ENCODE peak calls at places on chromosome 21, in seven cellular contexts. R is DMS153; I is left ventricle myocardium inferior; T is sigmoid colon; C is activated CD4-positive, alpha-beta T cell treated with anti-CD3 and anti-CD28 coated beads, Interleukin-2, amount 50 U/mL, for 1 hour; K is GM12865; Z is stimulated activated CD8-positive, alpha-beta memory T cell treated with anti-CD3 and anti-CD28 coated beads, Interleukin-4, amount 100 ng/mL, for 48 hours. D is an unnamed sample.

GRCh38 chr21:28252923-28253322 is 739.8 kb downstream of the LTN1 start:
- DNase-seq in R (no peak), I (no peak), T (no peak), C (no peak), K (no peak), Z (no peak), D (no peak)

GRCh38 chr21:41620982-41621381 is 113.0 kb upstream of the TMPRSS2 start:
- DNase-seq in R (no peak), I (no peak), T (no peak), C (no peak), K (no peak), Z (no peak), D (no peak)

GRCh38 chr21:16004121-16004520 is 274.3 kb downstream of the USP25 start:
- DNase-seq in R (no peak), I (no peak), T (no peak), C (no peak), K (no peak), Z (no peak), D (no peak)

GRCh38 chr21:16193758-16194606 is 464.2 kb downstream of the USP25 start:
- DNase-seq in R (no peak), I (peak; percentile 58), T (peak; percentile 80), C (no peak), K (peak; percentile 2), Z (no peak), D (no peak)

GRCh38 chr21:42164064-42164789 is 54.7 kb upstream of the ABCG1 start:
- DNase-seq in R (peak; percentile 31), I (peak; percentile 61), T (peak; percentile 79), C (peak; percentile 58), K (peak; percentile 73), Z (peak; percentile 72), D (peak; percentile 44)

GRCh38 chr21:46081862-46082637 is 15.9 kb upstream of the COL6A2 start:
- DNase-seq in R (no peak), I (no peak), T (peak; percentile 53), C (no peak), K (no peak), Z (no peak), D (no peak)

GRCh38 chr21:46214478-46215340 is 13.9 kb downstream of the LSS start:
- DNase-seq in R (no peak), I (no peak), T (peak; percentile 57), C (no peak), K (no peak), Z (no peak), D (no peak)

GRCh38 chr21:38351961-38352521 is 95.2 kb downstream of the KCNJ15 start:
- DNase-seq in R (peak; percentile 70), I (no peak), T (no peak), C (no peak), K (no peak), Z (no peak), D (no peak)

GRCh38 chr21:38806153-38806941 is 618 bp downstream of the ETS2 start:
- DNase-seq in R (no peak), I (peak; percentile 53), T (peak; percentile 78), C (peak; percentile 25), K (peak; percentile 26), Z (peak; percentile 55), D (peak; percentile 36)

GRCh38 chr21:45411810-45412206 is 6.8 kb downstream of the COL18A1 start:
- DNase-seq in R (no peak), I (no peak), T (peak; percentile 56), C (no peak), K (no peak), Z (no peak), D (no peak)

GRCh38 chr21:17931080-17931479 is 111.9 kb upstream of the C21orf91 start:
- DNase-seq in R (no peak), I (no peak), T (no peak), C (no peak), K (peak; percentile 22), Z (no peak), D (no peak)

GRCh38 chr21:39472211-39472610 is 20.4 kb downstream of the SH3BGR start:
- DNase-seq in R (no peak), I (no peak), T (no peak), C (no peak), K (no peak), Z (no peak), D (no peak)

GRCh38 chr21:34996304-34997081 is 52.6 kb downstream of the RUNX1 start:
- DNase-seq in R (no peak), I (no peak), T (peak; percentile 85), C (no peak), K (no peak), Z (no peak), D (no peak)

GRCh38 chr21:15141236-15141970 is 76.6 kb upstream of the NRIP1 start:
- DNase-seq in R (peak; percentile 3), I (no peak), T (no peak), C (no peak), K (no peak), Z (no peak), D (no peak)

GRCh38 chr21:32410291-32410690 is 2.2 kb upstream of the EVA1C start:
- DNase-seq in R (no peak), I (no peak), T (no peak), C (no peak), K (no peak), Z (no peak), D (no peak)

GRCh38 chr21:16279658-16280581 is 550.1 kb downstream of the USP25 start:
- DNase-seq in R (no peak), I (peak; percentile 27), T (peak; percentile 75), C (no peak), K (no peak), Z (no peak), D (no peak)

GRCh38 chr21:30126575-30126974 is 40.0 kb downstream of the CLDN17 start:
- DNase-seq in R (no peak), I (no peak), T (no peak), C (no peak), K (no peak), Z (no peak), D (no peak)

GRCh38 chr21:19123053-19123452 is 719.5 kb upstream of the TMPRSS15 start:
- DNase-seq in R (no peak), I (no peak), T (no peak), C (no peak), K (no peak), Z (no peak), D (no peak)

GRCh38 chr21:14527690-14528652 is 18.1 kb downstream of the SAMSN1 start:
- DNase-seq in R (no peak), I (no peak), T (no peak), C (no peak), K (no peak), Z (no peak), D (no peak)

GRCh38 chr21:33427051-33427450 is 23.8 kb downstream of the IFNGR2 start:
- DNase-seq in R (no peak), I (no peak), T (no peak), C (no peak), K (no peak), Z (no peak), D (no peak)

GRCh38 chr21:36994501-36995189 is 11.9 kb upstream of the RIPPLY3 start:
- DNase-seq in R (no peak), I (no peak), T (no peak), C (no peak), K (no peak), Z (peak; percentile 58), D (peak; percentile 40)

GRCh38 chr21:33760641-33761103 is 118.4 kb downstream of the ITSN1 start:
- DNase-seq in R (no peak), I (no peak), T (no peak), C (no peak), K (no peak), Z (no peak), D (no peak)

GRCh38 chr21:35508389-35508888 is 459.3 kb upstream of the RUNX1 start:
- DNase-seq in R (no peak), I (peak; percentile 60), T (peak; percentile 79), C (no peak), K (peak; percentile 7), Z (no peak), D (no peak)

GRCh38 chr21:31218830-31219608 is 125.0 kb downstream of the TIAM1 start:
- DNase-seq in R (no peak), I (peak; percentile 50), T (no peak), C (no peak), K (no peak), Z (no peak), D (peak; percentile 33)

GRCh38 chr21:42532466-42533181 is 19.0 kb downstream of the SLC37A1 start:
- DNase-seq in R (peak; percentile 88), I (peak; percentile 41), T (peak; percentile 87), C (no peak), K (no peak), Z (no peak), D (no peak)

GRCh38 chr21:19684328-19684727 is 1280.7 kb upstream of the TMPRSS15 start:
- DNase-seq in R (no peak), I (no peak), T (no peak), C (no peak), K (no peak), Z (no peak), D (no peak)

GRCh38 chr21:45582128-45582527 is 39.9 kb upstream of the SLC19A1 start:
- DNase-seq in R (no peak), I (no peak), T (no peak), C (no peak), K (no peak), Z (no peak), D (no peak)

GRCh38 chr21:21818898-21819297 is 820.7 kb downstream of the NCAM2 start:
- DNase-seq in R (no peak), I (no peak), T (no peak), C (no peak), K (no peak), Z (no peak), D (no peak)

GRCh38 chr21:43727571-43728466 is 8.9 kb downstream of the PDXK start:
- DNase-seq in R (no peak), I (peak; percentile 64), T (no peak), C (no peak), K (peak; percentile 28), Z (no peak), D (no peak)

GRCh38 chr21:44615466-44615865 is 3.6 kb downstream of the KRTAP10-8 start:
- DNase-seq in R (no peak), I (no peak), T (no peak), C (no peak), K (no peak), Z (no peak), D (no peak)

GRCh38 chr21:15210235-15210678 is 145.5 kb upstream of the NRIP1 start:
- DNase-seq in R (no peak), I (peak; percentile 51), T (peak; percentile 71), C (no peak), K (no peak), Z (no peak), D (no peak)

GRCh38 chr21:31974454-31974985 is 101.7 kb downstream of the HUNK start:
- DNase-seq in R (no peak), I (no peak), T (no peak), C (peak; percentile 1), K (peak; percentile 23), Z (peak; percentile 49), D (peak; percentile 21)

GRCh38 chr21:46307625-46308024 is 16.0 kb downstream of the C21orf58 start:
- DNase-seq in R (no peak), I (no peak), T (no peak), C (no peak), K (peak; percentile 33), Z (no peak), D (no peak)

D was measured in naive thymus-derived CD4-positive, alpha-beta T cell.